ENCODE peak calls at places on chromosomes 16 and 17, in eight cellular contexts. Z, J, G, H, V, B, W and Y are unnamed samples.

GRCh38 chr16:48734220-48734619 is 124.2 kb upstream of the N4BP1 start:
- DNase-seq in Z (no peak), J (no peak), G (no peak), H (no peak), V (no peak), B (no peak), W (peak), Y (no peak)

GRCh38 chr17:69525920-69526841 is 111.7 kb downstream of the MAP2K6 start:
- DNase-seq in Z (no peak), J (no peak), G (no peak), H (peak), V (no peak), B (peak), W (peak), Y (peak)

GRCh38 chr17:35536664-35537160 is 766 bp downstream of the SLFN12L start:
- DNase-seq in Z (no peak), J (no peak), G (no peak), H (no peak), V (no peak), B (no peak), W (no peak), Y (no peak)

GRCh38 chr17:39625198-39625769 is 1.5 kb upstream of the PPP1R1B start:
- DNase-seq in Z (no peak), J (no peak), G (no peak), H (no peak), V (no peak), B (no peak), W (no peak), Y (no peak)

GRCh38 chr17:61314368-61315078 is 85.1 kb upstream of the TBX2 start:
- DNase-seq in Z (no peak), J (no peak), G (no peak), H (no peak), V (peak), B (no peak), W (no peak), Y (no peak)

GRCh38 chr16:17470871-17471744 is at the start of gene XYLT1:
- DNase-seq in Z (no peak), J (peak), G (no peak), H (no peak), V (peak), B (peak), W (peak), Y (peak)

GRCh38 chr17:79619636-79620206 is 8.9 kb upstream of the RBFOX3 start:
- DNase-seq in Z (no peak), J (no peak), G (no peak), H (no peak), V (no peak), B (no peak), W (no peak), Y (no peak)

GRCh38 chr17:9363440-9364350 is 211.9 kb downstream of the STX8 start:
- DNase-seq in Z (no peak), J (no peak), G (no peak), H (no peak), V (no peak), B (no peak), W (no peak), Y (no peak)

GRCh38 chr16:58499615-58500328 is at the start of gene NDRG4:
- DNase-seq in Z (no peak), J (peak), G (no peak), H (peak), V (peak), B (peak), W (peak), Y (peak)

GRCh38 chr17:20171741-20172377 is 162.7 kb downstream of the SPECC1 start:
- DNase-seq in Z (no peak), J (no peak), G (no peak), H (no peak), V (no peak), B (no peak), W (no peak), Y (no peak)

GRCh38 chr17:57475786-57476185 is 219.5 kb downstream of the MSI2 start:
- DNase-seq in Z (no peak), J (no peak), G (no peak), H (no peak), V (no peak), B (no peak), W (no peak), Y (no peak)

GRCh38 chr17:38454528-38454927 is 26.3 kb downstream of the ARHGAP23 start:
- DNase-seq in Z (no peak), J (no peak), G (no peak), H (no peak), V (peak), B (no peak), W (no peak), Y (no peak)

GRCh38 chr16:56075732-56076131 is 115.6 kb upstream of the GNAO1 start:
- DNase-seq in Z (no peak), J (no peak), G (no peak), H (no peak), V (no peak), B (no peak), W (no peak), Y (no peak)

GRCh38 chr16:140175-140857 is 1.8 kb upstream of the NPRL3 start:
- DNase-seq in Z (no peak), J (no peak), G (no peak), H (no peak), V (no peak), B (no peak), W (no peak), Y (no peak)

GRCh38 chr17:28916302-28916934 is 13.5 kb upstream of the DHRS13 start:
- DNase-seq in Z (no peak), J (no peak), G (no peak), H (peak), V (no peak), B (peak), W (peak), Y (no peak)

GRCh38 chr17:43814714-43815113 is 18.2 kb downstream of the MPP3 start:
- DNase-seq in Z (no peak), J (peak), G (no peak), H (no peak), V (peak), B (no peak), W (no peak), Y (no peak)

GRCh38 chr16:75039941-75040340 is 41.1 kb downstream of the ZNRF1 start:
- DNase-seq in Z (no peak), J (no peak), G (no peak), H (no peak), V (no peak), B (no peak), W (no peak), Y (no peak)

GRCh38 chr17:40550608-40551007 is 14.7 kb downstream of the CCR7 start:
- DNase-seq in Z (no peak), J (no peak), G (no peak), H (no peak), V (peak), B (no peak), W (no peak), Y (no peak)

GRCh38 chr17:3385869-3386816 is at the start of gene OR3A2:
- DNase-seq in Z (no peak), J (no peak), G (no peak), H (no peak), V (no peak), B (no peak), W (no peak), Y (no peak)

GRCh38 chr17:76200354-76200753 is 39.9 kb downstream of the RNF157 start:
- DNase-seq in Z (no peak), J (no peak), G (no peak), H (no peak), V (no peak), B (no peak), W (no peak), Y (no peak)

GRCh38 chr16:77951788-77952187 is 70.6 kb upstream of the CLEC3A start:
- DNase-seq in Z (no peak), J (no peak), G (no peak), H (peak), V (no peak), B (no peak), W (peak), Y (no peak)

GRCh38 chr16:49483251-49483650 is 109.6 kb downstream of the C16orf78 start:
- DNase-seq in Z (no peak), J (no peak), G (no peak), H (no peak), V (no peak), B (no peak), W (no peak), Y (no peak)

GRCh38 chr16:53084736-53085538 is 30.1 kb downstream of the CHD9 start:
- DNase-seq in Z (no peak), J (no peak), G (no peak), H (no peak), V (no peak), B (no peak), W (peak), Y (no peak)

GRCh38 chr17:73304971-73305786 is 6.6 kb downstream of the CDC42EP4 start:
- DNase-seq in Z (no peak), J (no peak), G (no peak), H (peak), V (peak), B (no peak), W (peak), Y (no peak)

GRCh38 chr17:67020293-67020766 is 24.0 kb upstream of the CACNG1 start:
- DNase-seq in Z (no peak), J (no peak), G (no peak), H (no peak), V (no peak), B (no peak), W (no peak), Y (no peak)

GRCh38 chr16:69709456-69710084 is 16.8 kb downstream of the NQO1 start:
- DNase-seq in Z (no peak), J (no peak), G (no peak), H (no peak), V (no peak), B (no peak), W (peak), Y (no peak)

GRCh38 chr16:31477220-31478216 is 5.4 kb upstream of the SLC5A2 start:
- DNase-seq in Z (no peak), J (no peak), G (no peak), H (no peak), V (no peak), B (peak), W (no peak), Y (no peak)

GRCh38 chr17:5587431-5588032 is 3.2 kb upstream of the NLRP1 start:
- DNase-seq in Z (no peak), J (peak), G (no peak), H (peak), V (peak), B (peak), W (peak), Y (peak)

GRCh38 chr16:84907575-84907974 is 87.8 kb downstream of the CRISPLD2 start:
- DNase-seq in Z (no peak), J (peak), G (no peak), H (no peak), V (no peak), B (no peak), W (no peak), Y (no peak)

GRCh38 chr16:10282367-10282766 is 100.1 kb upstream of the GRIN2A start:
- DNase-seq in Z (no peak), J (no peak), G (no peak), H (no peak), V (no peak), B (no peak), W (no peak), Y (no peak)

GRCh38 chr17:67475161-67475887 is 98.2 kb downstream of the PITPNC1 start:
- DNase-seq in Z (peak), J (no peak), G (peak), H (peak), V (peak), B (peak), W (peak), Y (no peak)

GRCh38 chr16:12721841-12722467 is 81.7 kb downstream of the CPPED1 start:
- DNase-seq in Z (no peak), J (no peak), G (no peak), H (no peak), V (no peak), B (no peak), W (no peak), Y (no peak)

GRCh38 chr17:79654960-79655382 is 44.1 kb upstream of the RBFOX3 start:
- DNase-seq in Z (no peak), J (no peak), G (no peak), H (no peak), V (no peak), B (no peak), W (no peak), Y (no peak)